ENCODE peak calls at places on chromosomes 11 and 22, in six cellular contexts. A, Z, I, T, P and R are unnamed samples.
A peak's percentile ranks its signal among the peaks of the same experiment; 100 is the strongest.

GRCh38 chr22:50271519-50271970 is 1.4 kb upstream of the MAPK11 start:
- DNase-seq in I (peak; percentile 38), A (peak; percentile 52), P (no peak), Z (peak; percentile 66), T (no peak), R (peak; percentile 67)

GRCh38 chr22:39738746-39739145 is 154.8 kb downstream of the ENTHD1 start:
- DNase-seq in Z (no peak), T (no peak), I (peak; percentile 85), P (no peak), A (no peak), R (no peak)

GRCh38 chr11:416757-417621 is 2.2 kb upstream of the SIGIRR start:
- DNase-seq in Z (peak; percentile 87), P (no peak), I (no peak), A (no peak), T (peak; percentile 37), R (peak; percentile 62)

GRCh38 chr11:44754876-44755552 is 28.3 kb downstream of the TSPAN18 start:
- DNase-seq in T (no peak), I (no peak), P (no peak), A (no peak), Z (no peak), R (no peak)

GRCh38 chr11:115170133-115170815 is 333.9 kb downstream of the CADM1 start:
- DNase-seq in P (no peak), T (no peak), Z (peak; percentile 45), A (peak; percentile 12), I (peak; percentile 38), R (no peak)

GRCh38 chr11:46229250-46229649 is 48.2 kb upstream of the CREB3L1 start:
- DNase-seq in Z (no peak), I (no peak), T (no peak), A (no peak), P (no peak), R (no peak)

GRCh38 chr11:36508743-36509142 is 1.3 kb downstream of the TRAF6 start:
- DNase-seq in P (no peak), T (no peak), I (peak; percentile 6), Z (no peak), A (no peak), R (no peak)

GRCh38 chr11:44632466-44633123 is 67.1 kb downstream of the CD82 start:
- DNase-seq in A (peak; percentile 56), P (peak; percentile 45), Z (peak; percentile 46), T (no peak), I (no peak), R (peak; percentile 55)

GRCh38 chr22:41557401-41558240 is 3.2 kb upstream of the CSDC2 start:
- DNase-seq in T (no peak), Z (peak; percentile 76), I (peak; percentile 94), A (no peak), P (no peak), R (peak; percentile 70)

GRCh38 chr22:17910561-17911311 is 113.6 kb downstream of the MICAL3 start:
- DNase-seq in P (no peak), T (no peak), Z (peak; percentile 51), I (peak; percentile 91), A (peak; percentile 45), R (peak; percentile 69)

GRCh38 chr11:95485115-95485900 is 254.3 kb upstream of the SESN3 start:
- DNase-seq in A (no peak), I (no peak), P (no peak), Z (no peak), T (no peak), R (no peak)

GRCh38 chr11:1033016-1033798 is 3.3 kb downstream of the MUC6 start:
- DNase-seq in T (no peak), Z (peak; percentile 67), A (no peak), I (no peak), P (no peak), R (no peak)

GRCh38 chr11:62983536-62984199 is 1.1 kb downstream of the SLC22A6 start:
- DNase-seq in T (no peak), Z (no peak), I (no peak), A (no peak), P (no peak), R (no peak)

GRCh38 chr11:132022718-132023117 is 652.3 kb downstream of the NTM start:
- DNase-seq in T (no peak), A (no peak), I (peak; percentile 81), P (no peak), Z (no peak), R (no peak)

GRCh38 chr22:28402066-28402465 is 277.6 kb downstream of the TTC28 start:
- DNase-seq in Z (no peak), P (no peak), A (no peak), I (no peak), T (no peak), R (no peak)

GRCh38 chr22:42964994-42965699 is 49.8 kb downstream of the PACSIN2 start:
- DNase-seq in P (peak; percentile 86), T (peak; percentile 90), I (peak; percentile 45), A (no peak), Z (no peak), R (no peak)

GRCh38 chr11:104830080-104830479 is 68.2 kb downstream of the CASP12 start:
- DNase-seq in A (peak; percentile 12), P (peak; percentile 1), Z (no peak), T (peak; percentile 92), I (peak; percentile 72), R (no peak)

GRCh38 chr11:64874841-64875240 is 3.6 kb downstream of the EHD1 start:
- DNase-seq in A (no peak), I (no peak), Z (no peak), P (no peak), T (no peak), R (no peak)

GRCh38 chr11:46290598-46291309 is 13.3 kb downstream of the CREB3L1 start:
- DNase-seq in A (peak; percentile 56), P (no peak), T (no peak), I (peak; percentile 98), Z (peak; percentile 74), R (peak; percentile 64)

GRCh38 chr11:12094872-12095800 is 15.3 kb upstream of the MICAL2 start:
- DNase-seq in I (no peak), P (no peak), T (no peak), A (no peak), Z (peak; percentile 33), R (no peak)

GRCh38 chr11:107359701-107360100 is 97.9 kb downstream of the CWF19L2 start:
- DNase-seq in Z (no peak), P (no peak), I (peak; percentile 14), A (no peak), T (no peak), R (no peak)

GRCh38 chr11:19087658-19088057 is 27.1 kb upstream of the MRGPRX2 start:
- DNase-seq in T (peak; percentile 98), P (no peak), Z (no peak), I (peak; percentile 60), A (no peak), R (no peak)

GRCh38 chr11:61610905-61611304 is 30.0 kb upstream of the SYT7 start:
- DNase-seq in Z (peak; percentile 37), I (no peak), T (no peak), P (no peak), A (no peak), R (no peak)

GRCh38 chr11:130915556-130916237 is 582 bp downstream of the SNX19 start:
- DNase-seq in P (no peak), Z (peak; percentile 11), I (no peak), A (no peak), T (no peak), R (no peak)

GRCh38 chr11:9719949-9720646 is 56.2 kb downstream of the SWAP70 start:
- DNase-seq in A (no peak), Z (no peak), T (no peak), I (no peak), P (no peak), R (no peak)

GRCh38 chr11:9722893-9723292 is 59.0 kb downstream of the SWAP70 start:
- DNase-seq in A (no peak), P (no peak), Z (no peak), I (no peak), T (no peak), R (no peak)

GRCh38 chr11:9717719-9718118 is 53.8 kb downstream of the SWAP70 start:
- DNase-seq in A (no peak), T (peak; percentile 39), Z (no peak), P (no peak), I (no peak), R (no peak)

GRCh38 chr11:9726313-9727022 is 62.6 kb downstream of the SWAP70 start:
- DNase-seq in P (peak; percentile 23), I (peak; percentile 88), T (peak; percentile 67), Z (no peak), A (peak; percentile 49), R (no peak)

GRCh38 chr11:9722023-9722422 is 58.1 kb downstream of the SWAP70 start:
- DNase-seq in T (no peak), P (no peak), Z (no peak), I (no peak), A (no peak), R (no peak)
- H3K4me1 ChIP-seq in T (peaks cover 15% of the 10 kb centered on the region), P (peaks cover 8% of the 10 kb centered on the region), Z (peaks cover 32% of the 10 kb centered on the region), I (peaks cover 2% of the 10 kb centered on the region), A (peaks cover 27% of the 10 kb centered on the region), R (peaks cover 50% of the 10 kb centered on the region)

GRCh38 chr22:19606332-19607197 is 82.4 kb upstream of the CLDN5 start:
- DNase-seq in I (no peak), T (no peak), P (no peak), Z (no peak), A (no peak), R (no peak)
- H3K27ac ChIP-seq in I (no peak overlapping the region), T (no peak overlapping the region), P (no peak overlapping the region), Z (no peak overlapping the region), A (no peak overlapping the region), R (no peak overlapping the region)

GRCh38 chr11:67230886-67231285 is 35.4 kb upstream of the GRK2 start:
- DNase-seq in T (no peak), Z (no peak), A (no peak), P (no peak), I (no peak), R (no peak)

GRCh38 chr11:67237574-67237973 is 28.7 kb upstream of the GRK2 start:
- DNase-seq in I (no peak), T (no peak), P (no peak), Z (no peak), A (no peak), R (no peak)

GRCh38 chr11:67238894-67239794 is 27.1 kb upstream of the GRK2 start:
- DNase-seq in Z (no peak), T (no peak), P (no peak), I (peak; percentile 26), A (no peak), R (no peak)

GRCh38 chr11:67230406-67230805 is 35.9 kb upstream of the GRK2 start:
- DNase-seq in I (no peak), T (no peak), Z (no peak), P (no peak), A (no peak), R (no peak)

DNA sequence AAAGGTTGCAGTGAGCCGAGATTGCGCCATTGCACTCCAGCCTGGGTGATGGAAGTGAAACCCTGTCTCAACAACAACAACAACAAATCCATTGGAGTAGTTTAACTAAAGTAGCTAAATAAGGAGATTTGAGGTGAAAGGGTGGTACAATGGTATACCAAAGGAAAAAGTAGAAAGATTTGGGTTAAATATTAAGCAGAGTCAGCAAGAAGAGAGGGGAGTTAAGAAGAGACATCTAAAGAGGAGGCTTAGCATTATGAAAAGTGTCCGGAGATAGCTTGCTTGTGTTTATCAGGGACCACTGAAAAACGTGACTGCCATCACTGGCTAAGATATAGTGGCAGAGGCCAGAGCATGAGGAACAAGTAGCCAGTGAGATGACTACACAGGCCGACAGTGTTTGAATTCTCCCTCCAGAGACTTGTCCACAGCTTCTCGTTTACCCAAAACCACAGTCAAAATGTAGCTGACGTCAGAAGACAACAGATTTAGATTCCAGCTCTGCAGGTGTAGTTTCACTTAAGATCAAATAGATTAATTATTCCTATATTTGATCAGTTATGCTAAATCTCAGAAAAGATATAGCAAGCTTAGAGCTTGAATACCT is 32.6 kb upstream of the GRK2 start:
- DNase-seq in A (no peak), T (no peak), Z (no peak), P (no peak), I (no peak), R (no peak)
- H3K4me1 ChIP-seq in A (peaks cover 2% of the 10 kb centered on the region), T (peaks cover 13% of the 10 kb centered on the region), Z (peaks cover 5% of the 10 kb centered on the region), P (peaks cover 1% of the 10 kb centered on the region), I (peaks cover under 1% of the 10 kb centered on the region), R (peaks cover 6% of the 10 kb centered on the region)

GRCh38 chr11:9461068-9461759 is 402 bp downstream of the ZNF143 start:
- DNase-seq in Z (peak; percentile 86), P (no peak), I (peak; percentile 86), A (peak; percentile 91), T (peak; percentile 71), R (peak; percentile 92)
- H3K27ac ChIP-seq in Z (peak overlapping the region; percentile 89), P (peak overlapping the region; percentile 97), I (peak overlapping the region; percentile 95), A (peak overlapping the region; percentile 99), T (peak overlapping the region; percentile 96), R (peak overlapping the region; percentile 95)